ENCODE peak calls at places on chromosomes 1 and 21, in seven cellular contexts. V is AG04449, R is GM20000, I is Caco-2, H is heart right ventricle, A is astrocyte of the spinal cord, Y is uterus. X is an unnamed sample.

GRCh38 chr1:207815913-207816312 is 64.1 kb downstream of the CD46 start:
- DNase-seq in V (no peak), R (no peak), I (no peak), H (no peak), A (no peak), Y (no peak), X (no peak)

GRCh38 chr21:46208761-46209721 is 19.5 kb downstream of the LSS start:
- DNase-seq in V (no peak), R (no peak), I (no peak), H (no peak), A (no peak), Y (no peak), X (no peak)

GRCh38 chr1:40232444-40232843 is 15.3 kb upstream of the TMCO2 start:
- DNase-seq in V (no peak), R (peak), I (no peak), H (no peak), A (no peak), Y (no peak), X (no peak)

GRCh38 chr1:31095298-31095981 is 29.9 kb upstream of the PUM1 start:
- DNase-seq in V (no peak), R (no peak), I (no peak), H (no peak), A (peak), Y (no peak), X (peak)

GRCh38 chr1:200486634-200487033 is 76.8 kb upstream of the ZNF281 start:
- DNase-seq in V (no peak), R (no peak), I (no peak), H (no peak), A (no peak), Y (no peak), X (no peak)

GRCh38 chr1:176826265-176826664 is 338.2 kb downstream of the ASTN1 start:
- DNase-seq in V (no peak), R (no peak), I (no peak), H (no peak), A (no peak), Y (no peak), X (no peak)

GRCh38 chr21:17387030-17387617 is 125.7 kb upstream of the CXADR start:
- DNase-seq in V (peak), R (peak), I (no peak), H (peak), A (peak), Y (peak), X (peak)

GRCh38 chr1:163038928-163039327 is 30.2 kb upstream of the RGS4 start:
- DNase-seq in V (no peak), R (no peak), I (no peak), H (no peak), A (no peak), Y (no peak), X (no peak)

GRCh38 chr1:119367332-119368124 is 1.1 kb upstream of the HAO2 start:
- DNase-seq in V (no peak), R (peak), I (no peak), H (no peak), A (peak), Y (no peak), X (peak)

GRCh38 chr1:78254517-78254916 is 208.8 kb downstream of the GIPC2 start:
- DNase-seq in V (no peak), R (no peak), I (no peak), H (no peak), A (peak), Y (no peak), X (no peak)

GRCh38 chr1:182029379-182030331 is 31.9 kb downstream of the ZNF648 start:
- DNase-seq in V (peak), R (peak), I (peak), H (peak), A (peak), Y (peak), X (peak)
- TF ChIP-seq CTCF in V (peak), R (peak), I (peak), H (peak), A (peak), Y (peak), X (peak)

GRCh38 chr1:241097479-241097878 is 259.5 kb downstream of the RGS7 start:
- DNase-seq in V (no peak), R (no peak), I (no peak), H (no peak), A (no peak), Y (no peak), X (no peak)
- TF ChIP-seq CTCF in V (no peak), R (no peak), I (no peak), H (no peak), A (no peak), Y (no peak), X (no peak)

GRCh38 chr1:154741747-154742495 is 128.2 kb downstream of the KCNN3 start:
- DNase-seq in V (no peak), R (no peak), I (peak), H (no peak), A (no peak), Y (no peak), X (no peak)

GRCh38 chr1:154744352-154744751 is 125.7 kb downstream of the KCNN3 start:
- DNase-seq in V (no peak), R (no peak), I (no peak), H (no peak), A (no peak), Y (no peak), X (no peak)

GRCh38 chr1:154745286-154745731 is 124.8 kb downstream of the KCNN3 start:
- DNase-seq in V (no peak), R (no peak), I (no peak), H (peak), A (no peak), Y (peak), X (no peak)

GRCh38 chr1:154742586-154742985 is 127.5 kb downstream of the KCNN3 start:
- DNase-seq in V (no peak), R (no peak), I (no peak), H (no peak), A (no peak), Y (no peak), X (no peak)

GRCh38 chr1:154743536-154744036 is 126.5 kb downstream of the KCNN3 start:
- DNase-seq in V (no peak), R (no peak), I (no peak), H (no peak), A (no peak), Y (no peak), X (no peak)
- TF ChIP-seq CTCF in V (no peak), R (no peak), I (no peak), H (no peak), A (no peak), Y (no peak), X (no peak)

DNA sequence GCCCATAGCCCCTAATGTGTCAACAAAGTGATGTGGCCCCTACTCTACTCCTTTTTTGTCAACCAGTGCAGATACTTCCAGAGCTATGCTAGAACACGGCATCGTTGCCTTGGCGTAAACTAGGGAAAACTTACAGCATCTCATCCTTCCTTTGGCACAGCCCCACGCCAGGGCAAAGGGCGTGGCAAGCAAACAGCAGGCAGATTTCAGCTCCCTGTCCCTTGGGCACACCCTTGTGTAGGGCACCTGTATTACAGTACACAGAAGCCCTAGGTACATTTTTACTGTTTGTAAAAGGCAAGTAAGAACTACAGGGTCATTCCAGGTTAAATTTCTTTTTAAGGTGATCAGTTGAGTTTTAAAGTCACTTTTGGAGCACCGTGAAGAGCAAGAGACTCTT is 29.3 kb downstream of the PRDX6 start:
- DNase-seq in V (no peak), R (no peak), I (no peak), H (no peak), A (no peak), Y (no peak), X (no peak)
- TF ChIP-seq CTCF in V (no peak), R (no peak), I (no peak), H (no peak), A (no peak), Y (no peak), X (no peak)

GRCh38 chr1:226309398-226310122 is 596 bp upstream of the LIN9 start:
- DNase-seq in V (no peak), R (no peak), I (no peak), H (peak), A (no peak), Y (peak), X (no peak)
- TF ChIP-seq CTCF in V (no peak), R (no peak), I (no peak), H (no peak), A (peak), Y (no peak), X (no peak)

X was measured in AG09319.